ENCODE peak calls at places on chromosomes 1 and 21, in seven cellular contexts. One of them, this sample, is unnamed.

GRCh38 chr1:69568435-69569280 is 936 bp downstream of the LRRC7 start:
- DNase-seq in gastrocnemius medialis: no peak
- DNase-seq in mammary epithelial cell: peak; percentile 7
- DNase-seq in heart left ventricle: no peak
- DNase-seq in GM12865: no peak
- DNase-seq in stomach: no peak
- DNase-seq in AG04450: no peak
- DNase-seq in this sample: no peak

GRCh38 chr1:30729906-30730305 is 6.5 kb upstream of the MATN1 start:
- DNase-seq in gastrocnemius medialis: no peak
- DNase-seq in heart left ventricle: no peak
- DNase-seq in stomach: no peak
- DNase-seq in AG04450: no peak
- DNase-seq in GM12865: no peak
- DNase-seq in mammary epithelial cell: no peak
- DNase-seq in this sample: no peak

GRCh38 chr1:234544094-234544579 is 65.2 kb upstream of the TARBP1 start:
- DNase-seq in heart left ventricle: peak; percentile 85
- DNase-seq in mammary epithelial cell: peak; percentile 77
- DNase-seq in stomach: peak; percentile 58
- DNase-seq in AG04450: peak; percentile 96
- DNase-seq in GM12865: no peak
- DNase-seq in gastrocnemius medialis: peak; percentile 70
- DNase-seq in this sample: peak; percentile 98

GRCh38 chr21:45318556-45319341 is 31.1 kb upstream of the POFUT2 start:
- DNase-seq in stomach: peak; percentile 46
- DNase-seq in GM12865: no peak
- DNase-seq in mammary epithelial cell: no peak
- DNase-seq in gastrocnemius medialis: peak; percentile 49
- DNase-seq in heart left ventricle: peak; percentile 91
- DNase-seq in AG04450: no peak
- DNase-seq in this sample: no peak

GRCh38 chr1:15261155-15262002 is 14.4 kb downstream of the FHAD1 start:
- DNase-seq in mammary epithelial cell: no peak
- DNase-seq in stomach: peak; percentile 38
- DNase-seq in gastrocnemius medialis: peak; percentile 11
- DNase-seq in heart left ventricle: peak; percentile 56
- DNase-seq in AG04450: no peak
- DNase-seq in GM12865: peak; percentile 50
- DNase-seq in this sample: no peak

GRCh38 chr1:202162049-202162417 is 1.6 kb upstream of the PTPN7 start:
- DNase-seq in gastrocnemius medialis: no peak
- DNase-seq in GM12865: peak; percentile 69
- DNase-seq in AG04450: no peak
- DNase-seq in mammary epithelial cell: no peak
- DNase-seq in stomach: no peak
- DNase-seq in heart left ventricle: no peak
- DNase-seq in this sample: no peak

GRCh38 chr1:198747127-198747526 is 108.3 kb downstream of the PTPRC start:
- DNase-seq in stomach: no peak
- DNase-seq in AG04450: no peak
- DNase-seq in gastrocnemius medialis: no peak
- DNase-seq in GM12865: no peak
- DNase-seq in mammary epithelial cell: no peak
- DNase-seq in heart left ventricle: no peak
- DNase-seq in this sample: no peak

GRCh38 chr1:114671011-114671938 is 1.4 kb upstream of the DENND2C start:
- DNase-seq in gastrocnemius medialis: no peak
- DNase-seq in AG04450: no peak
- DNase-seq in GM12865: no peak
- DNase-seq in mammary epithelial cell: peak; percentile 36
- DNase-seq in stomach: no peak
- DNase-seq in heart left ventricle: no peak
- DNase-seq in this sample: peak; percentile 44

GRCh38 chr1:60010690-60011089 is 62.9 kb downstream of the C1orf87 start:
- DNase-seq in heart left ventricle: no peak
- DNase-seq in gastrocnemius medialis: no peak
- DNase-seq in AG04450: no peak
- DNase-seq in GM12865: no peak
- DNase-seq in mammary epithelial cell: no peak
- DNase-seq in stomach: no peak
- DNase-seq in this sample: no peak

GRCh38 chr1:165114022-165114888 is 242.3 kb downstream of the LMX1A start:
- DNase-seq in gastrocnemius medialis: no peak
- DNase-seq in stomach: no peak
- DNase-seq in heart left ventricle: no peak
- DNase-seq in mammary epithelial cell: peak; percentile 38
- DNase-seq in GM12865: peak; percentile 26
- DNase-seq in AG04450: no peak
- DNase-seq in this sample: peak; percentile 64

GRCh38 chr1:151968058-151968457 is 25.6 kb downstream of the S100A10 start:
- DNase-seq in GM12865: peak; percentile 66
- DNase-seq in heart left ventricle: peak; percentile 37
- DNase-seq in stomach: peak; percentile 44
- DNase-seq in mammary epithelial cell: peak; percentile 52
- DNase-seq in AG04450: no peak
- DNase-seq in gastrocnemius medialis: no peak
- DNase-seq in this sample: peak; percentile 67

GRCh38 chr1:228937851-228938247 is 202.6 kb downstream of the RHOU start:
- DNase-seq in stomach: no peak
- DNase-seq in heart left ventricle: peak; percentile 66
- DNase-seq in AG04450: no peak
- DNase-seq in GM12865: no peak
- DNase-seq in mammary epithelial cell: no peak
- DNase-seq in gastrocnemius medialis: no peak
- DNase-seq in this sample: peak; percentile 57

GRCh38 chr21:33685613-33686197 is 43.4 kb downstream of the ITSN1 start:
- DNase-seq in heart left ventricle: no peak
- DNase-seq in gastrocnemius medialis: no peak
- DNase-seq in mammary epithelial cell: peak; percentile 40
- DNase-seq in stomach: no peak
- DNase-seq in GM12865: no peak
- DNase-seq in AG04450: peak; percentile 18
- DNase-seq in this sample: peak; percentile 69

GRCh38 chr1:99348375-99349132 is 84.3 kb downstream of the PLPPR4 start:
- DNase-seq in mammary epithelial cell: no peak
- DNase-seq in AG04450: no peak
- DNase-seq in GM12865: no peak
- DNase-seq in stomach: no peak
- DNase-seq in heart left ventricle: no peak
- DNase-seq in gastrocnemius medialis: no peak
- DNase-seq in this sample: no peak

GRCh38 chr1:25503551-25504426 is 39.6 kb upstream of the LDLRAP1 start:
- DNase-seq in gastrocnemius medialis: peak; percentile 51
- DNase-seq in GM12865: peak; percentile 59
- DNase-seq in heart left ventricle: peak; percentile 65
- DNase-seq in AG04450: no peak
- DNase-seq in mammary epithelial cell: peak; percentile 21
- DNase-seq in stomach: peak; percentile 79
- DNase-seq in this sample: no peak

GRCh38 chr1:162265983-162266382 is 110.7 kb downstream of the SPATA46 start:
- DNase-seq in GM12865: peak; percentile 69
- DNase-seq in AG04450: no peak
- DNase-seq in stomach: no peak
- DNase-seq in mammary epithelial cell: no peak
- DNase-seq in heart left ventricle: no peak
- DNase-seq in gastrocnemius medialis: no peak
- DNase-seq in this sample: no peak

GRCh38 chr1:31063636-31064035 is 1.9 kb downstream of the PUM1 start:
- DNase-seq in mammary epithelial cell: peak; percentile 59
- DNase-seq in stomach: no peak
- DNase-seq in GM12865: peak; percentile 31
- DNase-seq in AG04450: no peak
- DNase-seq in gastrocnemius medialis: no peak
- DNase-seq in heart left ventricle: no peak
- DNase-seq in this sample: peak; percentile 26

GRCh38 chr1:32351859-32352745 is 10.2 kb downstream of the FAM229A start:
- DNase-seq in heart left ventricle: peak; percentile 75
- DNase-seq in AG04450: no peak
- DNase-seq in gastrocnemius medialis: peak; percentile 27
- DNase-seq in stomach: peak; percentile 38
- DNase-seq in GM12865: no peak
- DNase-seq in mammary epithelial cell: no peak
- DNase-seq in this sample: peak; percentile 32

GRCh38 chr1:153429266-153430165 is 13.2 kb downstream of the S100A7A start:
- DNase-seq in mammary epithelial cell: peak; percentile 10
- DNase-seq in heart left ventricle: no peak
- DNase-seq in stomach: no peak
- DNase-seq in GM12865: no peak
- DNase-seq in gastrocnemius medialis: no peak
- DNase-seq in AG04450: no peak
- DNase-seq in this sample: no peak

GRCh38 chr21:29148535-29148934 is 18.1 kb downstream of the MAP3K7CL start:
- DNase-seq in gastrocnemius medialis: no peak
- DNase-seq in heart left ventricle: no peak
- DNase-seq in stomach: no peak
- DNase-seq in AG04450: no peak
- DNase-seq in GM12865: peak; percentile 10
- DNase-seq in mammary epithelial cell: peak; percentile 83
- DNase-seq in this sample: peak; percentile 66

GRCh38 chr1:204560590-204560989 is 44.4 kb downstream of the MDM4 start:
- DNase-seq in GM12865: no peak
- DNase-seq in mammary epithelial cell: peak; percentile 25
- DNase-seq in stomach: no peak
- DNase-seq in heart left ventricle: no peak
- DNase-seq in AG04450: peak; percentile 20
- DNase-seq in gastrocnemius medialis: no peak
- DNase-seq in this sample: peak; percentile 37

GRCh38 chr1:101592861-101593260 is 356.0 kb downstream of the S1PR1 start:
- DNase-seq in gastrocnemius medialis: no peak
- DNase-seq in GM12865: no peak
- DNase-seq in heart left ventricle: no peak
- DNase-seq in AG04450: no peak
- DNase-seq in stomach: no peak
- DNase-seq in mammary epithelial cell: peak; percentile 2
- DNase-seq in this sample: no peak

GRCh38 chr1:10794724-10795304 is 1.6 kb downstream of the CASZ1 start:
- DNase-seq in gastrocnemius medialis: peak; percentile 66
- DNase-seq in GM12865: peak; percentile 14
- DNase-seq in stomach: no peak
- DNase-seq in heart left ventricle: peak; percentile 74
- DNase-seq in AG04450: no peak
- DNase-seq in mammary epithelial cell: peak; percentile 30
- DNase-seq in this sample: no peak

GRCh38 chr1:22143586-22144033 is 713 bp upstream of the WNT4 start:
- DNase-seq in heart left ventricle: no peak
- DNase-seq in AG04450: no peak
- DNase-seq in gastrocnemius medialis: no peak
- DNase-seq in mammary epithelial cell: no peak
- DNase-seq in GM12865: no peak
- DNase-seq in stomach: peak; percentile 28
- DNase-seq in this sample: no peak
- H3K4me3 ChIP-seq in heart left ventricle: peak overlapping the region; percentile 23
- H3K4me3 ChIP-seq in AG04450: peak overlapping the region; percentile 20
- H3K4me3 ChIP-seq in gastrocnemius medialis: peak overlapping the region; percentile 50
- H3K4me3 ChIP-seq in mammary epithelial cell: peak overlapping the region; percentile 37
- H3K4me3 ChIP-seq in GM12865: no peak overlapping the region
- H3K4me3 ChIP-seq in stomach: peak overlapping the region; percentile 47
- H3K4me3 ChIP-seq in this sample: peak overlapping the region; percentile 44

GRCh38 chr1:61138305-61138704 is 55.9 kb downstream of the NFIA start:
- DNase-seq in heart left ventricle: no peak
- DNase-seq in AG04450: no peak
- DNase-seq in mammary epithelial cell: no peak
- DNase-seq in GM12865: no peak
- DNase-seq in stomach: no peak
- DNase-seq in gastrocnemius medialis: no peak
- DNase-seq in this sample: no peak

GRCh38 chr1:61131716-61132115 is 49.4 kb downstream of the NFIA start:
- DNase-seq in gastrocnemius medialis: no peak
- DNase-seq in AG04450: peak; percentile 3
- DNase-seq in heart left ventricle: no peak
- DNase-seq in mammary epithelial cell: no peak
- DNase-seq in GM12865: no peak
- DNase-seq in stomach: no peak
- DNase-seq in this sample: peak; percentile 71

GRCh38 chr1:61133048-61134019 is 51.0 kb downstream of the NFIA start:
- DNase-seq in stomach: no peak
- DNase-seq in AG04450: no peak
- DNase-seq in gastrocnemius medialis: no peak
- DNase-seq in heart left ventricle: no peak
- DNase-seq in GM12865: no peak
- DNase-seq in mammary epithelial cell: no peak
- DNase-seq in this sample: no peak

GRCh38 chr1:61132176-61133047 is 50.1 kb downstream of the NFIA start:
- DNase-seq in mammary epithelial cell: peak; percentile 30
- DNase-seq in stomach: no peak
- DNase-seq in GM12865: no peak
- DNase-seq in AG04450: no peak
- DNase-seq in gastrocnemius medialis: no peak
- DNase-seq in heart left ventricle: no peak
- DNase-seq in this sample: peak; percentile 86

DNA sequence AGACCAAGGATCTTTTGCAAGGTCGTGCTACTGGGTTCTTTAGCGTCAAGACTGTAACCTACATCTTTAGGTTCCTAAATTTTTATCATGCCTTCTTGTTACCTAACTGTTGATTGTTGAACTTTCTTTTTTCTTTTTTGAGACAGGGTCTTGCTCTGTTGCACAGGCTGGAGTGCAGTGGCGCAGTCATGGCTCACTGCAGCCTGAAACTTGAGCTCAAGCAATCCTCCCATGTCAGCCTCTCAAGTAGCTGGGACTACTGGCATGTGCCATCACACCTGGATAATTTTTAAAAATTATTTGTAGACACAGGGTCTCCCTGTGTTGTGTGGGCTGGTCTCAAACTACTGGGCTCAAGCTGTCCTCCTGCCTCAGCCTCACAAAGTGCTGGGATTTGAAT is 52.9 kb downstream of the NFIA start:
- DNase-seq in gastrocnemius medialis: no peak
- DNase-seq in GM12865: no peak
- DNase-seq in stomach: no peak
- DNase-seq in heart left ventricle: no peak
- DNase-seq in mammary epithelial cell: no peak
- DNase-seq in AG04450: no peak
- DNase-seq in this sample: no peak
- H3K4me3 ChIP-seq in gastrocnemius medialis: no peak overlapping the region
- H3K4me3 ChIP-seq in GM12865: no peak overlapping the region
- H3K4me3 ChIP-seq in stomach: no peak overlapping the region
- H3K4me3 ChIP-seq in heart left ventricle: no peak overlapping the region
- H3K4me3 ChIP-seq in mammary epithelial cell: no peak overlapping the region
- H3K4me3 ChIP-seq in AG04450: no peak overlapping the region
- H3K4me3 ChIP-seq in this sample: no peak overlapping the region

GRCh38 chr1:67830226-67830625 is 3.0 kb downstream of the GNG12 start:
- DNase-seq in GM12865: no peak
- DNase-seq in stomach: no peak
- DNase-seq in heart left ventricle: no peak
- DNase-seq in gastrocnemius medialis: no peak
- DNase-seq in AG04450: no peak
- DNase-seq in mammary epithelial cell: peak; percentile 57
- DNase-seq in this sample: peak; percentile 56
- H3K4me3 ChIP-seq in GM12865: no peak overlapping the region
- H3K4me3 ChIP-seq in stomach: no peak overlapping the region
- H3K4me3 ChIP-seq in heart left ventricle: no peak overlapping the region
- H3K4me3 ChIP-seq in gastrocnemius medialis: no peak overlapping the region
- H3K4me3 ChIP-seq in AG04450: no peak overlapping the region
- H3K4me3 ChIP-seq in mammary epithelial cell: peak overlapping the region; percentile 90
- H3K4me3 ChIP-seq in this sample: peak overlapping the region; percentile 92

DNA sequence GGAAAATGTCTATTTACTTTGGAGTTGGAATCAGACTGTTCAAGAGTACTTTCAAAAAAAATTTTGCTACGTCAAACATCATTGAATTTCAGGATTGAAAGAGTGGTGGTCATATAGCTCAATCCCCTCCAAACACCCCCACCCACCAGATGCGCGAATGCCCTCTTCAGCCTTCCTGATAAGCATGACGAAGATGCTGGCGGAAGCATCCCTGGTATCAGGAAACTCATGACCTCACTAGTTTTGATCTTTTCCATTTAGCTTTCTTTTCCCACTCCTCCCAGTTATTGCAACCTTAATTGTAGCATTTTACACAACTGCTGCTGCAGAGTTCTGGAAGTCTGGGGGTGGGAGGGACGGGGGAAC is 104.4 kb downstream of the LEPR start:
- DNase-seq in GM12865: no peak
- DNase-seq in AG04450: no peak
- DNase-seq in gastrocnemius medialis: no peak
- DNase-seq in heart left ventricle: no peak
- DNase-seq in mammary epithelial cell: no peak
- DNase-seq in stomach: no peak
- DNase-seq in this sample: no peak
- H3K4me3 ChIP-seq in GM12865: no peak overlapping the region
- H3K4me3 ChIP-seq in AG04450: peak overlapping the region; percentile 52
- H3K4me3 ChIP-seq in gastrocnemius medialis: peak overlapping the region; percentile 56
- H3K4me3 ChIP-seq in heart left ventricle: peak overlapping the region; percentile 64
- H3K4me3 ChIP-seq in mammary epithelial cell: no peak overlapping the region
- H3K4me3 ChIP-seq in stomach: peak overlapping the region; percentile 63
- H3K4me3 ChIP-seq in this sample: peak overlapping the region; percentile 58